ENCODE peak calls at places on chromosomes 5 and 9, in seven cellular contexts. E is GM12878, D is GM12892, F is K562, B is H1, X is HepG2, S is SK-N-SH. O is an unnamed sample.

GRCh38 chr9:96293481-96293880 is 8.5 kb downstream of the HSD17B3 start:
- DNase-seq in S (no peak), F (no peak), E (no peak), X (no peak), D (no peak), B (no peak), O (no peak)

GRCh38 chr9:130672466-130672865 is 8.1 kb downstream of the PRDM12 start:
- DNase-seq in X (no peak), F (no peak), D (no peak), E (no peak), B (no peak), S (peak), O (no peak)

GRCh38 chr9:126429190-126429589 is 102.6 kb downstream of the MVB12B start:
- DNase-seq in S (no peak), X (no peak), D (no peak), E (no peak), F (no peak), B (no peak), O (no peak)

GRCh38 chr9:38038307-38039089 is 30.5 kb downstream of the SHB start:
- DNase-seq in D (no peak), B (no peak), F (peak), X (no peak), S (peak), E (no peak), O (peak)

GRCh38 chr5:143739741-143740140 is 72.2 kb upstream of the HMHB1 start:
- DNase-seq in E (no peak), X (no peak), B (no peak), S (no peak), F (no peak), D (no peak), O (no peak)

GRCh38 chr5:76257225-76257833 is 145.8 kb upstream of the IQGAP2 start:
- DNase-seq in S (no peak), B (no peak), F (no peak), X (no peak), D (no peak), E (no peak), O (no peak)

GRCh38 chr5:36870399-36871040 is 6.0 kb upstream of the NIPBL start:
- DNase-seq in S (peak), D (no peak), F (peak), E (no peak), X (peak), B (no peak), O (no peak)

GRCh38 chr9:87249029-87249428 is 248.6 kb upstream of the DAPK1 start:
- DNase-seq in D (no peak), E (no peak), X (no peak), S (no peak), B (no peak), F (no peak), O (no peak)

GRCh38 chr9:136386018-136386417 is 12.5 kb upstream of the CARD9 start:
- DNase-seq in X (no peak), F (no peak), B (no peak), S (no peak), E (no peak), D (no peak), O (no peak)

GRCh38 chr5:125349432-125349831 is 603.0 kb upstream of the ZNF608 start:
- DNase-seq in E (no peak), D (no peak), B (no peak), F (no peak), S (no peak), X (no peak), O (no peak)

GRCh38 chr5:170269579-170269978 is 28.0 kb downstream of the LCP2 start:
- DNase-seq in F (no peak), E (no peak), D (no peak), X (no peak), S (no peak), B (no peak), O (no peak)

DNA sequence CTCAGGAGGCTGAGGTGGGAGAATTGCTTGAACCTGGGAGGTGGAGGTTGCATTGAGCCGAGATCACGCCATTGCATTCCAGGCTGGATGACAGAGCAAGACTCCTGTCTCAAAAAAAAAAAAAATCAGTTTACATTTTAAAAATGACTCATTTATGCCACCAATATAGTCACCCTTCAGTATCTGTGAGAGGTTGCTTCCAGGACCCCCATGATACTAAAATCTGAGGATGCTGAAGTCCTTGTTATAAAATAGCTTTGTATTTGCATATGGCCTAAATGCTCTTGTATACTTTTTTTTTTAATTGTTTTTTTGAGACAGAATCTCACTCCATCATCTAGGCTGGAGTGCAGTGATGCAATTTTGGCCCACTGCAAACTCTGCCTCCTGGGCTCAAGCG is 5.8 kb downstream of the OCLN start:
- DNase-seq in S (no peak), X (no peak), F (no peak), B (no peak), D (no peak), E (no peak), O (no peak)
- TF ChIP-seq TAF1 in S (no peak), X (no peak), F (no peak), B (no peak), D (no peak), E (no peak), O (no peak)

GRCh38 chr5:140600096-140600495 is 32.9 kb downstream of the CD14 start:
- DNase-seq in X (no peak), B (no peak), E (no peak), F (no peak), D (no peak), S (no peak), O (no peak)
- TF ChIP-seq TAF1 in X (no peak), B (no peak), E (no peak), F (no peak), D (no peak), S (no peak), O (no peak)

GRCh38 chr5:171978519-171978918 is 27.9 kb downstream of the FBXW11 start:
- DNase-seq in D (no peak), X (no peak), E (peak), S (no peak), F (no peak), B (no peak), O (no peak)
- TF ChIP-seq TAF1 in D (no peak), X (no peak), E (no peak), S (no peak), F (no peak), B (peak), O (no peak)

DNA sequence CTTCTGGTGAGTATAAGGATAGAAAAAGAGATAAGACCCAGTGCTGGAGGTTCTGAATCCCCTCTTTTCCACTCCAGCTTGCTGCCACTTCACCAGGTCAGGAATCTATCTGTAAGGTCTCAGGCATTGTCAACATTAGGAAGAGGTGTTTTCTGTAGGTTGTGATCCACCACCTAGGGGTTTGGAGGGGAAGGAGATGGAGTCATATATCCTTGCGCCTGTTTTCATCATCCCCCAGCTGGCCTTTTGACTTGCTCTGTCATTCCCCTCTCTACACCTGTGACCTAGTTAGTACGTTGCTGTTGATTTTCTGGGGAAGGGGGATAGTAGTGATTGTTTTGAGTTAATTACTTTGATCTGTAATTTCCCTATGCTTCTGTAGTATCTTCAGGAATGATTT is 20.5 kb downstream of the SPINK5 start:
- DNase-seq in X (no peak), F (no peak), D (no peak), B (no peak), E (no peak), S (no peak), O (no peak)
- TF ChIP-seq TAF1 in X (no peak), F (no peak), D (no peak), B (no peak), E (no peak), S (no peak), O (no peak)

DNA sequence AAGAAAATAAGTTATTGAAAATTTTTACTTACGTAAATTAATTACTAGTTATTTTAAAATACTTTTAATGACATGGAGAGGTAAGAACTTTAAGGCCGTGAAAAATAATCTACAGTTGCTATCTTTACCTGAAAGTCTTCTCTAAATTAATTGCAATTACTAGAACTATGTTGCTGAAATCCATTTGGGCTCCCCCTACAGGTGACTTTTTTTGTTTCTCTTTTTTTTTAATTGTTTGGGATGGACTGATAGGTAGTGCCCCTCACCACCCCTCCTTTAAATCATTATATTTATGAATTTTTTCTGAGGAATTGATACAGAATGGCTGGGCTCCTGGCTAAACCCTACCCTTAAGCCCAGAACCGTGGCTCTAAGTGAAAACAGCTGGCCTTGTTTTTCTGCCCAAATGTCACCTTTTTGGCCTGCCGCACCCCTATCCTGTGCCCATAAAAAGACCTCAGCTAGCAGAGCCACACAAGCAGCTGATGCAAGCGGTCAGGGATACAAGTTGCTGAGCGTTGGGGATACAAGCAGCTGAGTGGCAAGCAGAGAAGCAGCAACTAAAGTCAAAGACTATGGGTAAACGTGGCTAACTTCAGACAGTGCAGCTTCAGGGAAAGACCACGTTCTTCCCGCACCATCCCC is 315.2 kb upstream of the ACO1 start:
- DNase-seq in E (no peak), D (no peak), B (no peak), X (peak), S (no peak), F (no peak), O (no peak)
- TF ChIP-seq TAF1 in E (no peak), D (no peak), B (no peak), X (no peak), S (no peak), F (no peak), O (no peak)

GRCh38 chr5:1962619-1963355 is 80.1 kb upstream of the IRX4 start:
- DNase-seq in X (no peak), F (no peak), B (no peak), E (no peak), S (no peak), D (no peak), O (no peak)

GRCh38 chr5:1963358-1963757 is 80.6 kb upstream of the IRX4 start:
- DNase-seq in E (no peak), S (no peak), F (no peak), X (no peak), B (no peak), D (no peak), O (no peak)

GRCh38 chr5:1961952-1962595 is 79.3 kb upstream of the IRX4 start:
- DNase-seq in D (no peak), E (no peak), X (no peak), S (no peak), F (no peak), B (no peak), O (no peak)

GRCh38 chr5:1965860-1966396 is 83.2 kb upstream of the IRX4 start:
- DNase-seq in F (no peak), E (no peak), B (no peak), D (no peak), X (no peak), S (no peak), O (no peak)

DNA sequence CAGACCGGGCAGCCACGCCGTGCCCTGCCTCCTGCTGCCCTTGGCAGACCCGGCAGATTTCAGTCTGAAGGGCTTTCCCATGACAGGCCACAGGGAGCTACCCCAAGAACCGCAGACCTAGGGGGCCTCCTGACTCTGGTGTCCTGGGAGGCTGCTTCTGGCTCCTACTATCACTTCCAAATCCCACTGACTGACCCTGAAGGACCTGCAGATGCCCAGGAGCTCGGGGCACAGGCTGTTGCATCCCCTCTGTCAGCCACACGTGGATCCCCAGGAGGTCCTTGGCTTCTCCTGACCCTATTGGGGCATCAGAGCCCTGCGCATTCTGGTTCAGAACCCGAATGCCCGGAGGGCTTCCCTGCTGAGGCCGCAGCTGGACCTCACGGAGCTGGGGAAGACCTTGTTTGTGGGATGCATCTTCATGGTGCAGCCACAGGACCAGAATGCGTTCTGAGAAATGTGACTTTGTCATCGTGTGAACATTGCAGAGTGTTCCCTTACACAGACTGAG is 81.3 kb upstream of the IRX4 start:
- DNase-seq in S (no peak), B (no peak), E (no peak), X (no peak), F (no peak), D (no peak), O (no peak)
- TF ChIP-seq TAF1 in S (no peak), B (no peak), E (no peak), X (no peak), F (no peak), D (no peak), O (no peak)

O was measured in GM12891.